ENCODE peak calls at places on chromosomes 6 and 20, in four cellular contexts. One of them, this sample, is unnamed.

GRCh38 chr6:56259682-56260081 is 12.3 kb upstream of the COL21A1 start:
- DNase-seq in ovary: no peak
- DNase-seq in NB4: no peak
- DNase-seq in MM.1S: no peak
- DNase-seq in this sample: peak; percentile 17

GRCh38 chr6:80001337-80001736 is 3.1 kb upstream of the TTK start:
- DNase-seq in ovary: no peak
- DNase-seq in MM.1S: no peak
- DNase-seq in NB4: no peak
- DNase-seq in this sample: no peak

GRCh38 chr6:98260382-98260781 is 574.0 kb upstream of the POU3F2 start:
- DNase-seq in NB4: no peak
- DNase-seq in MM.1S: no peak
- DNase-seq in ovary: no peak
- DNase-seq in this sample: no peak

GRCh38 chr6:29627762-29628418 is 5.1 kb downstream of the GABBR1 start:
- DNase-seq in NB4: peak; percentile 16
- DNase-seq in ovary: peak; percentile 88
- DNase-seq in MM.1S: no peak
- DNase-seq in this sample: peak; percentile 78

GRCh38 chr6:28182255-28182654 is 40.6 kb downstream of the ZKSCAN8 start:
- DNase-seq in NB4: no peak
- DNase-seq in MM.1S: no peak
- DNase-seq in ovary: no peak
- DNase-seq in this sample: no peak

GRCh38 chr6:159061805-159062563 is 17.2 kb upstream of the TAGAP start:
- DNase-seq in MM.1S: no peak
- DNase-seq in ovary: no peak
- DNase-seq in NB4: peak; percentile 76
- DNase-seq in this sample: no peak

GRCh38 chr20:37316775-37317170 is 27.3 kb downstream of the MANBAL start:
- DNase-seq in ovary: peak; percentile 14
- DNase-seq in MM.1S: no peak
- DNase-seq in NB4: no peak
- DNase-seq in this sample: no peak

GRCh38 chr6:104623052-104623690 is 236.5 kb downstream of the HACE1 start:
- DNase-seq in ovary: no peak
- DNase-seq in MM.1S: no peak
- DNase-seq in NB4: peak; percentile 89
- DNase-seq in this sample: no peak

GRCh38 chr6:378090-378957 is 13.2 kb upstream of the IRF4 start:
- DNase-seq in NB4: no peak
- DNase-seq in MM.1S: no peak
- DNase-seq in ovary: no peak
- DNase-seq in this sample: no peak

GRCh38 chr6:15476631-15477380 is 186.0 kb downstream of the DTNBP1 start:
- DNase-seq in NB4: no peak
- DNase-seq in ovary: no peak
- DNase-seq in MM.1S: no peak
- DNase-seq in this sample: peak; percentile 23

GRCh38 chr6:105503641-105504040 is 100.8 kb upstream of the PREP start:
- DNase-seq in NB4: no peak
- DNase-seq in MM.1S: no peak
- DNase-seq in ovary: no peak
- DNase-seq in this sample: no peak

GRCh38 chr20:52242237-52243230 is 51.0 kb upstream of the ZFP64 start:
- DNase-seq in MM.1S: peak; percentile 63
- DNase-seq in NB4: peak; percentile 15
- DNase-seq in ovary: no peak
- DNase-seq in this sample: peak; percentile 28

GRCh38 chr20:63471719-63472158 is 716 bp downstream of the KCNQ2 start:
- DNase-seq in MM.1S: no peak
- DNase-seq in ovary: no peak
- DNase-seq in NB4: no peak
- DNase-seq in this sample: no peak
- H3K4me3 ChIP-seq in MM.1S: no peak overlapping the region
- H3K4me3 ChIP-seq in ovary: no peak overlapping the region
- H3K4me3 ChIP-seq in NB4: no peak overlapping the region
- H3K4me3 ChIP-seq in this sample: no peak overlapping the region

DNA sequence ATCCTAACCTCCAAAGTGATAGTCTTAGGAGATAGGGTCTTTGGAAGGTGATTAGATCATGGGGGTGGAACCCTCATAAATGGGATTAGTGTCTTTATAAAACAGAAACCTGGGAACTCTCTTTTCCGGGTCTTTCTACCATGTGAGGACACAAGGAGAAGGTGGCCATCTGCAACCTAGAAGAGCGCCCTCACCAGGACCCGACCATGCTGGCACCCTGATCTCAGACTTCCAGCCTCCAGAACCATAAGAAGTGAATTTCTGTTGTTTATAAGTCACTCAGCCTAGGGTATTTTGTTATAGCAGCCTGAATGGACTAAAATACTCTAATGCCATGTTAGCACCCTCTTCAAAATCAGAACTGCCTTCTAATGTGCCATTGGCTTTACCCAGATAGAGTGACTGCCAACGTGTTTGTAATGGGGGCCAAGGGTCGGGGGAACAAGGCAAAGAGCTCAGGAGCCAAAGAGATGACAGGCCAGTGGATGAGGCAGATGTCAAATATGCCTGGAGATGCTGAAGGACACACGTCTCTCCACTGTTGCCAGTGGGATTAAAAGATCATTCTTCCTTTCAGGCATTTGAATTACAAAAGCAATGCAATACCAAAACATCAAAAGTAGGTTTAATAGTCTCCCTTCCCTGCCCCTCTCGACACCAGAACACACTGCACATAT is 21.0 kb downstream of the TUBB2B start:
- DNase-seq in MM.1S: no peak
- DNase-seq in NB4: no peak
- DNase-seq in ovary: no peak
- DNase-seq in this sample: no peak
- TF ChIP-seq CTCF in MM.1S: no peak
- TF ChIP-seq CTCF in NB4: peak; percentile 4
- TF ChIP-seq CTCF in ovary: no peak
- TF ChIP-seq CTCF in this sample: no peak

DNA sequence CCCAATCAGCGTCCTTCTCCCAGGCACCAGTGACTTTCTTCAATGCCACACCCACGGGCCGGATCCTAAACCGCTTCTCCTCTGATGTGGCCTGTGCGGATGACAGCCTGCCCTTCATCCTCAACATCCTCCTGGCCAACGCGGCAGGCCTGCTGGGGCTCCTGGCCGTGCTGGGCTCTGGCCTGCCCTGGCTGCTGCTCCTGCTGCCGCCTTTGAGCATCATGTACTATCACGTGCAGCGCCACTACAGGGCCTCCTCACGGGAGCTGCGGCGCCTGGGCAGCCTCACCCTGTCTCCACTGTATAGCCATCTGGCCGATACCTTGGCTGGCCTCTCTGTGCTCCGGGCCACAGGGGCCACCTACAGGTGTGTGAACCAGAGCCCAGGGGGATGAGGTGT is 9.8 kb downstream of the DLK2 start:
- DNase-seq in ovary: no peak
- DNase-seq in NB4: no peak
- DNase-seq in MM.1S: no peak
- DNase-seq in this sample: no peak
- H3K4me3 ChIP-seq in ovary: no peak overlapping the region
- H3K4me3 ChIP-seq in NB4: no peak overlapping the region
- H3K4me3 ChIP-seq in MM.1S: no peak overlapping the region
- H3K4me3 ChIP-seq in this sample: no peak overlapping the region

GRCh38 chr6:93036835-93037234 is 382.5 kb downstream of the EPHA7 start:
- DNase-seq in NB4: peak; percentile 53
- DNase-seq in MM.1S: peak; percentile 34
- DNase-seq in ovary: no peak
- DNase-seq in this sample: no peak
- TF ChIP-seq CTCF in NB4: peak; percentile 60
- TF ChIP-seq CTCF in MM.1S: peak; percentile 44
- TF ChIP-seq CTCF in ovary: no peak
- TF ChIP-seq CTCF in this sample: no peak

DNA sequence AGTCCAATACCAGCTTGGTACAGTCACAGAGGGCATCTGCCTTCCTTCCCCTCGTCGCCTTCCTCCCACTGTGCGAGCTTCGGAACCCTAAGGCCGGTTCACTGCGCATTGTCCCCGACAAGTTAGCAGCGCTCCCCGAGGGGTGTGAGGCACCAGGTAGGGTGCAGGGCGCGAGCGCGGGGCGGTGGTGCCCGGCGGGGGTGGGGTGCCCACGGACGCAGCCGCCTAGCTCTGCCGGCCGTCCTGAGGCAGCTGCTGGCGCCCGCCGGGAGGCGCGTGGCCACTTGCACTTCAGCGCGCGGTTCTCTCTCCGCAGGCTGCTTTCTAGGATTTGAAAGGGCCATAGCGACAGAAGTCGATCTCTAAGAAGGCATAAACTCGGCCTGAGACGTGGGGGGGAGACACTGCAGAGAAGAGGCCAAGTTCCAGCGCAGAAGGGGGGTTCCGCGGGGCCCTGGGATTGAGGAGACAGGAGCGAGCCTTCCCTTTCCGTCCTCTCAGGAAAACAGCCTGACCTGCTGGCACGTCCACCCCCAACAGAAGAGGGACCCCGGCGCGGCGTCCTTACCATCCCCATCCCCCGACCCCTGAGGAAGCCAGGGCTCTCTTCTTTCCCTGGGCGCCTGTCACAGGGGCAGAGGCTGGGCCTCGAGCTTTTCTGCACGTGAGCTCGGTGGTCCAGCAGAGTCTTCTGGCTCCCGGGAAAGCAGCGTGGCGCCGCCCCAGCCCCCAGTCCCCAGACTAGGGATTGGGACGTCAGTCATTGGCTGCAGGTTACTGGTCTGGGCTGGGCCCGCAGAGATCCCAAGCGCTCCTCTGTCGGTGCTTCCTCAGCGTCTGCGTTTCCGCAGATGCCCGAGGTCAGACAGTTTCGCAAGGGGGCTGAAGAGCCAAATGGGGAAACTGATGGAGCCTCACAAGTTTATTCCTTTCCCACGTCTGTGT is 15.6 kb upstream of the PRDM13 start:
- DNase-seq in MM.1S: no peak
- DNase-seq in ovary: no peak
- DNase-seq in NB4: peak; percentile 54
- DNase-seq in this sample: no peak
- H3K4me3 ChIP-seq in MM.1S: no peak overlapping the region
- H3K4me3 ChIP-seq in ovary: no peak overlapping the region
- H3K4me3 ChIP-seq in NB4: no peak overlapping the region
- H3K4me3 ChIP-seq in this sample: no peak overlapping the region

GRCh38 chr6:44341095-44341890 is 1.2 kb upstream of the SPATS1 start:
- DNase-seq in ovary: no peak
- DNase-seq in NB4: no peak
- DNase-seq in MM.1S: no peak
- DNase-seq in this sample: no peak

GRCh38 chr6:44339763-44340625 is 2.5 kb upstream of the SPATS1 start:
- DNase-seq in MM.1S: no peak
- DNase-seq in NB4: no peak
- DNase-seq in ovary: no peak
- DNase-seq in this sample: peak; percentile 5

GRCh38 chr6:44335631-44336030 is 6.8 kb upstream of the SPATS1 start:
- DNase-seq in ovary: no peak
- DNase-seq in NB4: no peak
- DNase-seq in MM.1S: peak; percentile 20
- DNase-seq in this sample: no peak

GRCh38 chr6:44339301-44339700 is 3.1 kb upstream of the SPATS1 start:
- DNase-seq in MM.1S: no peak
- DNase-seq in ovary: no peak
- DNase-seq in NB4: no peak
- DNase-seq in this sample: no peak

GRCh38 chr6:44338228-44339122 is 4.0 kb upstream of the SPATS1 start:
- DNase-seq in MM.1S: peak; percentile 69
- DNase-seq in ovary: peak; percentile 36
- DNase-seq in NB4: peak; percentile 85
- DNase-seq in this sample: peak; percentile 53
- TF ChIP-seq CTCF in MM.1S: peak; percentile 76
- TF ChIP-seq CTCF in ovary: peak; percentile 37
- TF ChIP-seq CTCF in NB4: peak; percentile 75
- TF ChIP-seq CTCF in this sample: peak; percentile 82

GRCh38 chr20:3797226-3797545 is 1.1 kb downstream of the CDC25B start:
- DNase-seq in MM.1S: peak; percentile 12
- DNase-seq in ovary: peak; percentile 51
- DNase-seq in NB4: no peak
- DNase-seq in this sample: no peak
- H3K4me3 ChIP-seq in MM.1S: peak overlapping the region; percentile 90
- H3K4me3 ChIP-seq in ovary: no peak overlapping the region
- H3K4me3 ChIP-seq in NB4: peak overlapping the region; percentile 77
- H3K4me3 ChIP-seq in this sample: peak overlapping the region; percentile 85

DNA sequence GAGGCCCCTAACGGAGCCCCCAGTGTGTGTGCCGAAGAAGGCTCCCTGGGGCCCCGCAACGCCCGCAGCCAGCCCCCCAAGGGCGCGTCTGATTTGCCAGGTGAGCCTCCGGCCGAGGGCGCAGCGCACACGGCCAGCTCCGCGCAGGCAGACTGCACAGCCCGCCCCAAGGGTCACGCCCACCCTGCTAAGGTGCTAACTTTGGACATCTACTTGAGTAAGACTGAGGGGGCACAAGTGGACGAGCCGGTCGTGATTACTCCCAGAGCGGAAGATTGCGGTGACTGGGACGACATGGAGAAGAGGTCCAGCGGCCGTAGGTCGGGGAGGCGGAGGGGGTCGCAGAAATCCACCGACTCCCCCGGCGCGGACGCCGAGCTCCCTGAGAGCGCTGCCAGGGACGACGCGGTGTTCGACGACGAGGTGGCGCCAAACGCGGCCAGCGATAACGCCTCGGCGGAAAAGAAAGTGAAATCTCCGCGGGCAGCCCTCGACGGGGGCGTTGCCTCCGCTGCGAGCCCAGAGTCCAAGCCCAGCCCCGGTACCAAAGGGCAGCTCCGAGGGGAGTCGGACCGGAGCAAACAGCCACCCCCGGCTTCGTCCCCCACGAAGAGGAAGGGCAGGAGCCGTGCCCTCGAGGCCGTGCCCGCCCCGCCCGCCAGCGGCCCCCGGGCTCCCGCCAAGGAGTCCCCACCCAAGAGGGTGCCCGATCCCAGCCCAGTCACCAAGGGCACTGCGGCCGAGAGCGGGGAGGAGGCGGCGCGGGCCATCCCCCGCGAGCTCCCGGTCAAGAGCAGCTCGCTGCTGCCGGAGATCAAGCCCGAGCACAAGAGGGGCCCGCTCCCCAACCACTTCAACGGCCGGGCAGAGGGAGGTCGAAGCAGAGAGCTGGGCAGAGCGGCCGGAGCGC is 117.0 kb downstream of the RTN4IP1 start:
- DNase-seq in MM.1S: peak; percentile 66
- DNase-seq in NB4: peak; percentile 83
- DNase-seq in ovary: peak; percentile 65
- DNase-seq in this sample: peak; percentile 38
- TF ChIP-seq CTCF in MM.1S: peak; percentile 39
- TF ChIP-seq CTCF in NB4: peak; percentile 25
- TF ChIP-seq CTCF in ovary: no peak
- TF ChIP-seq CTCF in this sample: peak; percentile 31

DNA sequence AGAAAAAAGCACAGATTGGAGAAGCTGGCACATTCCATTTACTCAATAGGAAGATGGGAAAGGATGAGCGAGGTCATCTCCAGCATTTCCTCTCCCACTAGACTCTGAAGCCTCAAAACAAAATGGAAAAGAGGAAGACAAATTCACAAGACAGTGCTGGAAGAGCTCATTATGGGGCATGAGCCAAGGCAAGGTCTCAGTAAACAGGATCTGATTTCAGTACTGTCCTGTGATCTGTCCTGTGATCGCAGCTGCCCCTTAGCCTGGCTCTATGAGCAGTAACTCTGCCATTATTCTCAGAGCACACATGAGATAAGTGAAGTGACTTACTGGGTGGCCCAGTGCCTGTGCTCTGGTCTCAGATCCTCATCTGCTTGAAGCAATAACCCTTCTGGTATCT is 68.1 kb upstream of the SLC4A11 start:
- DNase-seq in MM.1S: no peak
- DNase-seq in ovary: no peak
- DNase-seq in NB4: no peak
- DNase-seq in this sample: no peak
- H3K4me3 ChIP-seq in MM.1S: no peak overlapping the region
- H3K4me3 ChIP-seq in ovary: no peak overlapping the region
- H3K4me3 ChIP-seq in NB4: no peak overlapping the region
- H3K4me3 ChIP-seq in this sample: no peak overlapping the region